ENCODE peak calls at places on chromosomes 6 and 20, in eight cellular contexts. X, Q, M, R, A, H, C and Y are unnamed samples.

GRCh38 chr6:148342146-148343027 is at the start of gene SASH1:
- DNase-seq in Q (peak), H (peak), C (peak), M (peak), R (peak), A (peak), X (peak), Y (peak)

GRCh38 chr6:44785123-44785522 is 397.6 kb downstream of the CDC5L start:
- DNase-seq in C (no peak), H (no peak), Q (no peak), X (no peak), M (no peak), A (no peak), R (no peak), Y (no peak)

GRCh38 chr6:67875877-67876383 is 759.2 kb upstream of the ADGRB3 start:
- DNase-seq in M (no peak), A (no peak), C (no peak), X (no peak), H (no peak), R (no peak), Q (no peak), Y (no peak)

GRCh38 chr20:37538003-37538402 is 10.3 kb upstream of the BLCAP start:
- DNase-seq in C (peak), M (peak), X (no peak), Q (no peak), H (peak), A (no peak), R (no peak), Y (no peak)

GRCh38 chr6:116072368-116072767 is 11.7 kb upstream of the FRK start:
- DNase-seq in C (no peak), R (no peak), H (no peak), M (no peak), A (no peak), Q (no peak), X (no peak), Y (no peak)

GRCh38 chr6:54238407-54238806 is 69.8 kb upstream of the TINAG start:
- DNase-seq in X (no peak), A (no peak), H (no peak), C (peak), Q (no peak), R (peak), M (peak), Y (no peak)

GRCh38 chr6:146358341-146359046 is 185.1 kb upstream of the RAB32 start:
- DNase-seq in R (peak), H (no peak), Q (no peak), A (no peak), X (no peak), M (peak), C (peak), Y (no peak)

GRCh38 chr6:82205793-82206425 is 41.6 kb downstream of the IBTK start:
- DNase-seq in A (peak), M (no peak), R (no peak), C (peak), X (peak), Q (no peak), H (no peak), Y (peak)

GRCh38 chr6:73983367-73983766 is 287.4 kb downstream of the CD109 start:
- DNase-seq in C (no peak), X (no peak), M (peak), H (no peak), R (peak), Q (no peak), A (peak), Y (no peak)

GRCh38 chr6:131979515-131980337 is 28.6 kb upstream of the CCN2 start:
- DNase-seq in Q (no peak), X (no peak), A (peak), R (peak), M (peak), C (no peak), H (no peak), Y (no peak)

GRCh38 chr6:135300576-135300975 is 119.5 kb downstream of the MYB start:
- DNase-seq in X (no peak), M (no peak), C (no peak), Q (no peak), R (no peak), A (no peak), H (no peak), Y (no peak)

GRCh38 chr6:8859501-8859900 is 424.2 kb upstream of the SLC35B3 start:
- DNase-seq in X (no peak), M (no peak), A (no peak), R (no peak), Q (no peak), H (no peak), C (no peak), Y (peak)

GRCh38 chr6:104218132-104218531 is 641.6 kb downstream of the HACE1 start:
- DNase-seq in R (no peak), M (no peak), X (no peak), A (peak), C (no peak), H (no peak), Q (no peak), Y (no peak)

GRCh38 chr6:16089232-16089843 is 39.5 kb upstream of the MYLIP start:
- DNase-seq in R (no peak), C (no peak), H (no peak), X (no peak), M (no peak), A (no peak), Q (no peak), Y (no peak)

GRCh38 chr6:287500-287883 is 4.8 kb upstream of the DUSP22 start:
- DNase-seq in C (no peak), R (no peak), Q (no peak), M (no peak), A (no peak), H (no peak), X (no peak), Y (no peak)

GRCh38 chr6:5266423-5266822 is 5.1 kb downstream of the FARS2 start:
- DNase-seq in M (no peak), X (no peak), A (no peak), Q (no peak), H (no peak), C (no peak), R (no peak), Y (no peak)

GRCh38 chr6:34970962-34971361 is 81.9 kb downstream of the ANKS1A start:
- DNase-seq in X (no peak), M (no peak), Q (no peak), H (no peak), R (peak), C (no peak), A (peak), Y (no peak)

GRCh38 chr6:167564416-167565250 is 239.7 kb downstream of the TTLL2 start:
- DNase-seq in R (no peak), X (no peak), Q (no peak), M (no peak), C (no peak), H (no peak), A (no peak), Y (no peak)

GRCh38 chr20:63968136-63968927 is 1.4 kb downstream of the ZNF512B start:
- DNase-seq in Q (no peak), R (no peak), C (no peak), M (no peak), X (no peak), A (no peak), H (peak), Y (peak)

GRCh38 chr6:64861039-64861651 is 845.9 kb downstream of the EYS start:
- DNase-seq in A (no peak), R (no peak), X (no peak), M (no peak), C (no peak), H (no peak), Q (no peak), Y (no peak)

GRCh38 chr6:40472354-40472753 is 114.8 kb downstream of the LRFN2 start:
- DNase-seq in R (no peak), Q (no peak), C (no peak), X (no peak), H (no peak), A (no peak), M (no peak), Y (peak)

GRCh38 chr20:47318027-47318595 is 38.4 kb downstream of the ZMYND8 start:
- DNase-seq in A (peak), X (no peak), R (no peak), H (no peak), M (peak), Q (no peak), C (no peak), Y (no peak)

GRCh38 chr6:95574811-95575210 is 2.5 kb upstream of the MANEA start:
- DNase-seq in M (peak), C (no peak), H (no peak), X (no peak), R (peak), A (no peak), Q (no peak), Y (no peak)

GRCh38 chr20:49675368-49676151 is 38.1 kb downstream of the B4GALT5 start:
- DNase-seq in Q (no peak), R (no peak), X (no peak), H (no peak), A (no peak), C (peak), M (no peak), Y (no peak)

GRCh38 chr6:112881027-112881426 is 533.9 kb downstream of the RFPL4B start:
- DNase-seq in M (peak), H (no peak), Q (no peak), A (peak), R (peak), C (no peak), X (no peak), Y (no peak)